ENCODE peak calls at places on chromosome 6, in seven cellular contexts. R is lung; K is chondrocyte; P is breast epithelium; J is fibroblast of pulmonary artery; L is RWPE2; G is activated naive CD8-positive, alpha-beta T cell treated with anti-CD3 and anti-CD28 coated beads, Interleukin-2, amount 10 ng/mL, durations not matched to agents 7 days and 5 days. Y is an unnamed sample.

GRCh38 chr6:110654096-110654820 is 161.0 kb downstream of the CDK19 start:
- DNase-seq in K (no peak), R (no peak), G (no peak), P (no peak), J (no peak), L (no peak), Y (no peak)

GRCh38 chr6:163189609-163190008 is 224.9 kb upstream of the QKI start:
- DNase-seq in G (no peak), R (no peak), L (no peak), K (no peak), P (no peak), J (no peak), Y (no peak)

GRCh38 chr6:32941412-32941784 is 570 bp upstream of the HLA-DMB start:
- DNase-seq in P (no peak), J (no peak), G (peak), K (no peak), L (no peak), R (no peak), Y (peak)

GRCh38 chr6:159282351-159282750 is 113.2 kb downstream of the FNDC1 start:
- DNase-seq in J (no peak), K (no peak), P (no peak), G (no peak), R (no peak), L (no peak), Y (no peak)

GRCh38 chr6:107101211-107101610 is 14.1 kb downstream of the BEND3 start:
- DNase-seq in J (no peak), K (no peak), L (no peak), R (no peak), P (no peak), G (no peak), Y (no peak)

GRCh38 chr6:10205120-10205519 is 209.8 kb downstream of the TFAP2A start:
- DNase-seq in R (no peak), G (no peak), L (no peak), K (no peak), P (no peak), J (no peak), Y (no peak)

GRCh38 chr6:135458051-135458450 is 39.5 kb downstream of the AHI1 start:
- DNase-seq in R (no peak), G (no peak), L (no peak), J (no peak), P (no peak), K (no peak), Y (no peak)

GRCh38 chr6:162056745-162057144 is 670.8 kb downstream of the PRKN start:
- DNase-seq in P (no peak), K (no peak), R (no peak), J (peak), G (no peak), L (no peak), Y (no peak)

GRCh38 chr6:75205776-75206334 is at the start of gene COL12A1:
- DNase-seq in L (peak), K (peak), R (peak), J (peak), G (peak), P (peak), Y (no peak)

Y was measured in AML-193.